ENCODE peak calls at places on chromosome 10, in four cellular contexts. One of them, this sample, is unnamed.

GRCh38 chr10:102631525-102632393 is 12.5 kb upstream of the TRIM8 start:
- DNase-seq in stimulated activated naive B cell treated with anti-CD40 and anti-IgM and Interleukin-4, amounts not matched to agents 10 μg/mL and 1 μg/mL and 100 μg/mL, for 72 hours: no peak
- DNase-seq in fibroblast of mammary gland: no peak
- DNase-seq in NCI-H1105: no peak
- DNase-seq in this sample: no peak

GRCh38 chr10:124296121-124296812 is 122.5 kb downstream of the OAT start:
- DNase-seq in stimulated activated naive B cell treated with anti-CD40 and anti-IgM and Interleukin-4, amounts not matched to agents 10 μg/mL and 1 μg/mL and 100 μg/mL, for 72 hours: no peak
- DNase-seq in fibroblast of mammary gland: peak; percentile 59
- DNase-seq in NCI-H1105: peak; percentile 52
- DNase-seq in this sample: no peak

GRCh38 chr10:51691135-51691534 is 8.3 kb downstream of the CSTF2T start:
- DNase-seq in stimulated activated naive B cell treated with anti-CD40 and anti-IgM and Interleukin-4, amounts not matched to agents 10 μg/mL and 1 μg/mL and 100 μg/mL, for 72 hours: no peak
- DNase-seq in fibroblast of mammary gland: no peak
- DNase-seq in NCI-H1105: no peak
- DNase-seq in this sample: no peak

GRCh38 chr10:69660296-69660695 is 30.2 kb downstream of the FAM241B start:
- DNase-seq in stimulated activated naive B cell treated with anti-CD40 and anti-IgM and Interleukin-4, amounts not matched to agents 10 μg/mL and 1 μg/mL and 100 μg/mL, for 72 hours: no peak
- DNase-seq in fibroblast of mammary gland: no peak
- DNase-seq in NCI-H1105: no peak
- DNase-seq in this sample: no peak

GRCh38 chr10:10067644-10068043 is 950.0 kb upstream of the CELF2 start:
- DNase-seq in stimulated activated naive B cell treated with anti-CD40 and anti-IgM and Interleukin-4, amounts not matched to agents 10 μg/mL and 1 μg/mL and 100 μg/mL, for 72 hours: no peak
- DNase-seq in fibroblast of mammary gland: no peak
- DNase-seq in NCI-H1105: no peak
- DNase-seq in this sample: no peak

GRCh38 chr10:79386637-79387465 is 39.6 kb downstream of the PPIF start:
- DNase-seq in stimulated activated naive B cell treated with anti-CD40 and anti-IgM and Interleukin-4, amounts not matched to agents 10 μg/mL and 1 μg/mL and 100 μg/mL, for 72 hours: no peak
- DNase-seq in fibroblast of mammary gland: peak; percentile 35
- DNase-seq in NCI-H1105: no peak
- DNase-seq in this sample: no peak

GRCh38 chr10:119078422-119079179 is 2.0 kb downstream of the EIF3A start:
- DNase-seq in stimulated activated naive B cell treated with anti-CD40 and anti-IgM and Interleukin-4, amounts not matched to agents 10 μg/mL and 1 μg/mL and 100 μg/mL, for 72 hours: no peak
- DNase-seq in fibroblast of mammary gland: no peak
- DNase-seq in NCI-H1105: no peak
- DNase-seq in this sample: no peak

GRCh38 chr10:58280485-58280884 is 11.5 kb downstream of the CISD1 start:
- DNase-seq in stimulated activated naive B cell treated with anti-CD40 and anti-IgM and Interleukin-4, amounts not matched to agents 10 μg/mL and 1 μg/mL and 100 μg/mL, for 72 hours: no peak
- DNase-seq in fibroblast of mammary gland: no peak
- DNase-seq in NCI-H1105: no peak
- DNase-seq in this sample: no peak

GRCh38 chr10:100688201-100688600 is 57.2 kb upstream of the PAX2 start:
- DNase-seq in stimulated activated naive B cell treated with anti-CD40 and anti-IgM and Interleukin-4, amounts not matched to agents 10 μg/mL and 1 μg/mL and 100 μg/mL, for 72 hours: no peak
- DNase-seq in fibroblast of mammary gland: no peak
- DNase-seq in NCI-H1105: no peak
- DNase-seq in this sample: no peak

GRCh38 chr10:96673318-96674099 is 46.8 kb downstream of the PIK3AP1 start:
- DNase-seq in stimulated activated naive B cell treated with anti-CD40 and anti-IgM and Interleukin-4, amounts not matched to agents 10 μg/mL and 1 μg/mL and 100 μg/mL, for 72 hours: peak; percentile 35
- DNase-seq in fibroblast of mammary gland: peak; percentile 19
- DNase-seq in NCI-H1105: no peak
- DNase-seq in this sample: no peak

GRCh38 chr10:125159932-125160855 is at the start of gene CTBP2:
- DNase-seq in stimulated activated naive B cell treated with anti-CD40 and anti-IgM and Interleukin-4, amounts not matched to agents 10 μg/mL and 1 μg/mL and 100 μg/mL, for 72 hours: no peak
- DNase-seq in fibroblast of mammary gland: peak; percentile 41
- DNase-seq in NCI-H1105: no peak
- DNase-seq in this sample: peak; percentile 63

GRCh38 chr10:77463499-77463898 is 174.1 kb downstream of the KCNMA1 start:
- DNase-seq in stimulated activated naive B cell treated with anti-CD40 and anti-IgM and Interleukin-4, amounts not matched to agents 10 μg/mL and 1 μg/mL and 100 μg/mL, for 72 hours: no peak
- DNase-seq in fibroblast of mammary gland: no peak
- DNase-seq in NCI-H1105: no peak
- DNase-seq in this sample: no peak

GRCh38 chr10:68208424-68209042 is 23.4 kb downstream of the ATOH7 start:
- DNase-seq in stimulated activated naive B cell treated with anti-CD40 and anti-IgM and Interleukin-4, amounts not matched to agents 10 μg/mL and 1 μg/mL and 100 μg/mL, for 72 hours: no peak
- DNase-seq in fibroblast of mammary gland: peak; percentile 80
- DNase-seq in NCI-H1105: peak; percentile 3
- DNase-seq in this sample: peak; percentile 38

GRCh38 chr10:109062371-109062770 is 860.9 kb downstream of the XPNPEP1 start:
- DNase-seq in stimulated activated naive B cell treated with anti-CD40 and anti-IgM and Interleukin-4, amounts not matched to agents 10 μg/mL and 1 μg/mL and 100 μg/mL, for 72 hours: no peak
- DNase-seq in fibroblast of mammary gland: peak; percentile 67
- DNase-seq in NCI-H1105: no peak
- DNase-seq in this sample: no peak

GRCh38 chr10:124301736-124302135 is 117.0 kb downstream of the OAT start:
- DNase-seq in stimulated activated naive B cell treated with anti-CD40 and anti-IgM and Interleukin-4, amounts not matched to agents 10 μg/mL and 1 μg/mL and 100 μg/mL, for 72 hours: no peak
- DNase-seq in fibroblast of mammary gland: peak; percentile 4
- DNase-seq in NCI-H1105: no peak
- DNase-seq in this sample: no peak

GRCh38 chr10:80500572-80501380 is 36.9 kb upstream of the SH2D4B start:
- DNase-seq in stimulated activated naive B cell treated with anti-CD40 and anti-IgM and Interleukin-4, amounts not matched to agents 10 μg/mL and 1 μg/mL and 100 μg/mL, for 72 hours: peak; percentile 60
- DNase-seq in fibroblast of mammary gland: peak; percentile 83
- DNase-seq in NCI-H1105: no peak
- DNase-seq in this sample: no peak

GRCh38 chr10:30694492-30695228 is 65.1 kb upstream of the LYZL2 start:
- DNase-seq in stimulated activated naive B cell treated with anti-CD40 and anti-IgM and Interleukin-4, amounts not matched to agents 10 μg/mL and 1 μg/mL and 100 μg/mL, for 72 hours: no peak
- DNase-seq in fibroblast of mammary gland: no peak
- DNase-seq in NCI-H1105: no peak
- DNase-seq in this sample: no peak

GRCh38 chr10:45373783-45374450 is at the start of gene ALOX5:
- DNase-seq in stimulated activated naive B cell treated with anti-CD40 and anti-IgM and Interleukin-4, amounts not matched to agents 10 μg/mL and 1 μg/mL and 100 μg/mL, for 72 hours: peak; percentile 49
- DNase-seq in fibroblast of mammary gland: no peak
- DNase-seq in NCI-H1105: peak; percentile 36
- DNase-seq in this sample: no peak

GRCh38 chr10:22552888-22553378 is 161.4 kb downstream of the PIP4K2A start:
- DNase-seq in stimulated activated naive B cell treated with anti-CD40 and anti-IgM and Interleukin-4, amounts not matched to agents 10 μg/mL and 1 μg/mL and 100 μg/mL, for 72 hours: no peak
- DNase-seq in fibroblast of mammary gland: peak; percentile 83
- DNase-seq in NCI-H1105: no peak
- DNase-seq in this sample: no peak

GRCh38 chr10:93703066-93703465 is 674 bp upstream of the FRA10AC1 start:
- DNase-seq in stimulated activated naive B cell treated with anti-CD40 and anti-IgM and Interleukin-4, amounts not matched to agents 10 μg/mL and 1 μg/mL and 100 μg/mL, for 72 hours: no peak
- DNase-seq in fibroblast of mammary gland: peak; percentile 7
- DNase-seq in NCI-H1105: peak; percentile 1
- DNase-seq in this sample: peak; percentile 26

GRCh38 chr10:6748029-6748428 is 168.0 kb upstream of the PRKCQ start:
- DNase-seq in stimulated activated naive B cell treated with anti-CD40 and anti-IgM and Interleukin-4, amounts not matched to agents 10 μg/mL and 1 μg/mL and 100 μg/mL, for 72 hours: no peak
- DNase-seq in fibroblast of mammary gland: peak; percentile 18
- DNase-seq in NCI-H1105: no peak
- DNase-seq in this sample: no peak

GRCh38 chr10:44946201-44946600 is 13.4 kb upstream of the RASSF4 start:
- DNase-seq in stimulated activated naive B cell treated with anti-CD40 and anti-IgM and Interleukin-4, amounts not matched to agents 10 μg/mL and 1 μg/mL and 100 μg/mL, for 72 hours: no peak
- DNase-seq in fibroblast of mammary gland: peak; percentile 41
- DNase-seq in NCI-H1105: no peak
- DNase-seq in this sample: no peak

This sample was measured in nucleus accumbens.